ENCODE peak calls at places on chromosomes 13 and 19, in four cellular contexts. One of them, this sample, is unnamed.
A peak's percentile ranks its signal among the peaks of the same experiment; 100 is the strongest.

GRCh38 chr13:113152894-113153809 is 5.3 kb upstream of the PROZ start:
- DNase-seq in AG10803: no peak
- DNase-seq in hepatocyte: peak; percentile 71
- DNase-seq in fibroblast of the aortic adventitia: no peak
- DNase-seq in this sample: peak; percentile 67

GRCh38 chr19:48543121-48543710 is 8.8 kb upstream of the SULT2B1 start:
- DNase-seq in AG10803: peak; percentile 37
- DNase-seq in hepatocyte: no peak
- DNase-seq in fibroblast of the aortic adventitia: peak; percentile 30
- DNase-seq in this sample: no peak

GRCh38 chr13:37074703-37075102 is 15.2 kb upstream of the SUPT20H start:
- DNase-seq in AG10803: peak; percentile 59
- DNase-seq in hepatocyte: peak; percentile 32
- DNase-seq in fibroblast of the aortic adventitia: peak; percentile 69
- DNase-seq in this sample: peak; percentile 67

GRCh38 chr19:6261883-6262282 is 17.9 kb downstream of the MLLT1 start:
- DNase-seq in AG10803: no peak
- DNase-seq in hepatocyte: no peak
- DNase-seq in fibroblast of the aortic adventitia: no peak
- DNase-seq in this sample: no peak

GRCh38 chr13:37651891-37652290 is 53.3 kb upstream of the POSTN start:
- DNase-seq in AG10803: no peak
- DNase-seq in hepatocyte: no peak
- DNase-seq in fibroblast of the aortic adventitia: no peak
- DNase-seq in this sample: no peak

GRCh38 chr13:39311619-39312018 is 273.4 kb downstream of the NHLRC3 start:
- DNase-seq in AG10803: peak; percentile 35
- DNase-seq in hepatocyte: no peak
- DNase-seq in fibroblast of the aortic adventitia: peak; percentile 5
- DNase-seq in this sample: peak; percentile 28

GRCh38 chr19:39645800-39646411 is 9.8 kb upstream of the LGALS16 start:
- DNase-seq in AG10803: peak; percentile 2
- DNase-seq in hepatocyte: peak; percentile 44
- DNase-seq in fibroblast of the aortic adventitia: peak; percentile 29
- DNase-seq in this sample: peak; percentile 33

GRCh38 chr19:8403098-8403819 is 9.8 kb upstream of the MARCHF2 start:
- DNase-seq in AG10803: no peak
- DNase-seq in hepatocyte: no peak
- DNase-seq in fibroblast of the aortic adventitia: no peak
- DNase-seq in this sample: no peak

GRCh38 chr19:383922-384800 is 24.8 kb downstream of the C2CD4C start:
- DNase-seq in AG10803: no peak
- DNase-seq in hepatocyte: peak; percentile 49
- DNase-seq in fibroblast of the aortic adventitia: peak; percentile 5
- DNase-seq in this sample: peak; percentile 17

GRCh38 chr13:105414639-105415038 is 1120.8 kb downstream of the EFNB2 start:
- DNase-seq in AG10803: no peak
- DNase-seq in hepatocyte: no peak
- DNase-seq in fibroblast of the aortic adventitia: no peak
- DNase-seq in this sample: no peak

GRCh38 chr13:113169277-113170272 is 11.1 kb downstream of the PROZ start:
- DNase-seq in AG10803: no peak
- DNase-seq in hepatocyte: no peak
- DNase-seq in fibroblast of the aortic adventitia: no peak
- DNase-seq in this sample: no peak

GRCh38 chr19:35718345-35719041 is 690 bp downstream of the KMT2B start:
- DNase-seq in AG10803: peak; percentile 11
- DNase-seq in hepatocyte: peak; percentile 52
- DNase-seq in fibroblast of the aortic adventitia: no peak
- DNase-seq in this sample: peak; percentile 18

GRCh38 chr13:58712191-58712590 is 1080.6 kb downstream of the PCDH17 start:
- DNase-seq in AG10803: no peak
- DNase-seq in hepatocyte: no peak
- DNase-seq in fibroblast of the aortic adventitia: no peak
- DNase-seq in this sample: no peak

GRCh38 chr13:30659980-30660379 is 42.3 kb downstream of the USPL1 start:
- DNase-seq in AG10803: no peak
- DNase-seq in hepatocyte: peak; percentile 24
- DNase-seq in fibroblast of the aortic adventitia: no peak
- DNase-seq in this sample: no peak

GRCh38 chr13:20247403-20247802 is 15.3 kb upstream of the GJB6 start:
- DNase-seq in AG10803: no peak
- DNase-seq in hepatocyte: no peak
- DNase-seq in fibroblast of the aortic adventitia: no peak
- DNase-seq in this sample: no peak

GRCh38 chr13:79451500-79451962 is 29.4 kb upstream of the NDFIP2 start:
- DNase-seq in AG10803: peak; percentile 84
- DNase-seq in hepatocyte: peak; percentile 49
- DNase-seq in fibroblast of the aortic adventitia: peak; percentile 77
- DNase-seq in this sample: peak; percentile 83

GRCh38 chr13:80251403-80251802 is 89.5 kb downstream of the SPRY2 start:
- DNase-seq in AG10803: peak; percentile 23
- DNase-seq in hepatocyte: peak; percentile 22
- DNase-seq in fibroblast of the aortic adventitia: peak; percentile 56
- DNase-seq in this sample: peak; percentile 88

GRCh38 chr13:96573563-96573962 is 420.7 kb downstream of the OXGR1 start:
- DNase-seq in AG10803: no peak
- DNase-seq in hepatocyte: no peak
- DNase-seq in fibroblast of the aortic adventitia: no peak
- DNase-seq in this sample: no peak

GRCh38 chr13:65926750-65927171 is 1303.4 kb downstream of the PCDH9 start:
- DNase-seq in AG10803: no peak
- DNase-seq in hepatocyte: peak; percentile 21
- DNase-seq in fibroblast of the aortic adventitia: no peak
- DNase-seq in this sample: no peak
- TF ChIP-seq CTCF in AG10803: no peak
- TF ChIP-seq CTCF in hepatocyte: peak; percentile 20
- TF ChIP-seq CTCF in fibroblast of the aortic adventitia: no peak
- TF ChIP-seq CTCF in this sample: peak; percentile 44

GRCh38 chr13:87671824-87672603 is 843 bp downstream of the SLITRK5 start:
- DNase-seq in AG10803: no peak
- DNase-seq in hepatocyte: peak; percentile 11
- DNase-seq in fibroblast of the aortic adventitia: no peak
- DNase-seq in this sample: no peak
- H3K4me3 ChIP-seq in AG10803: peak overlapping the region; percentile 53
- H3K4me3 ChIP-seq in hepatocyte: peak overlapping the region; percentile 62
- H3K4me3 ChIP-seq in fibroblast of the aortic adventitia: peak overlapping the region; percentile 35
- H3K4me3 ChIP-seq in this sample: peak overlapping the region; percentile 53

DNA sequence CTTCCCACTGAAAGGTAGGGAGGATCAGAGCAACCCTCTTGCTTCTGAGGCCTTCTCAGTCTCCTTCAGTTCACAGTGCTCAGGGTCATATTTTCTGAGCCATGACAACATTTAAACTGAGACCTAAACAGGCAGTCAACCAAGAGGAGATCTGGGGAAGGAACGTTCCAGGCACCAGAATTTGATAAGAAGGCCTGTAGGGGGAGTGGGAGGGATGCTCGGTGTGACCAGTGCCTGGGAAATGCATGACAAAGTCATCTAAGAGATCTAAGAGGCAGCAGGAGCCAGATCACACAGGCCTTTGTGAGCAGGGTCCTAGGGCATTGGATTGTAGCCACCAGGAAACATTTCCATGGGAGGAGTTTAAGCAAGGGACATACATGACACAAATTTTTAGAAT is 71.6 kb downstream of the SHISA2 start:
- DNase-seq in AG10803: peak; percentile 18
- DNase-seq in hepatocyte: no peak
- DNase-seq in fibroblast of the aortic adventitia: no peak
- DNase-seq in this sample: peak; percentile 58
- TF ChIP-seq CTCF in AG10803: peak; percentile 48
- TF ChIP-seq CTCF in hepatocyte: no peak
- TF ChIP-seq CTCF in fibroblast of the aortic adventitia: no peak
- TF ChIP-seq CTCF in this sample: peak; percentile 67

GRCh38 chr13:99258210-99258860 is at the start of gene GPR18:
- DNase-seq in AG10803: no peak
- DNase-seq in hepatocyte: no peak
- DNase-seq in fibroblast of the aortic adventitia: no peak
- DNase-seq in this sample: no peak
- H3K4me3 ChIP-seq in AG10803: no peak within 1 kb of the TSS
- H3K4me3 ChIP-seq in hepatocyte: no peak within 1 kb of the TSS
- H3K4me3 ChIP-seq in fibroblast of the aortic adventitia: no peak within 1 kb of the TSS
- H3K4me3 ChIP-seq in this sample: no peak within 1 kb of the TSS

This sample was measured in choroid plexus epithelial cell.